ENCODE peak calls at places on chromosomes 3 and 15, in five cellular contexts. One of them, this sample, is unnamed.

GRCh38 chr15:101135532-101136166 is 116.2 kb downstream of the CHSY1 start:
- DNase-seq in brain microvascular endothelial cell: no peak
- DNase-seq in astrocyte of the spinal cord: no peak
- DNase-seq in activated naive CD8-positive, alpha-beta T cell treated with anti-CD3 and anti-CD28 coated beads, Interleukin-2, amount 50 U/mL, for 16 hours: no peak
- DNase-seq in activated naive CD4-positive, alpha-beta T cell treated with anti-CD3 and anti-CD28 coated beads for 36 hours: no peak
- DNase-seq in this sample: no peak

GRCh38 chr3:42490243-42490642 is 12.2 kb upstream of the VIPR1 start:
- DNase-seq in brain microvascular endothelial cell: peak
- DNase-seq in astrocyte of the spinal cord: peak
- DNase-seq in activated naive CD8-positive, alpha-beta T cell treated with anti-CD3 and anti-CD28 coated beads, Interleukin-2, amount 50 U/mL, for 16 hours: no peak
- DNase-seq in activated naive CD4-positive, alpha-beta T cell treated with anti-CD3 and anti-CD28 coated beads for 36 hours: no peak
- DNase-seq in this sample: no peak

GRCh38 chr15:73686781-73687256 is 2.6 kb downstream of the CD276 start:
- DNase-seq in brain microvascular endothelial cell: peak
- DNase-seq in astrocyte of the spinal cord: peak
- DNase-seq in activated naive CD8-positive, alpha-beta T cell treated with anti-CD3 and anti-CD28 coated beads, Interleukin-2, amount 50 U/mL, for 16 hours: no peak
- DNase-seq in activated naive CD4-positive, alpha-beta T cell treated with anti-CD3 and anti-CD28 coated beads for 36 hours: no peak
- DNase-seq in this sample: no peak

GRCh38 chr15:65868546-65869126 is 655 bp upstream of the RAB11A start:
- DNase-seq in brain microvascular endothelial cell: peak
- DNase-seq in astrocyte of the spinal cord: no peak
- DNase-seq in activated naive CD8-positive, alpha-beta T cell treated with anti-CD3 and anti-CD28 coated beads, Interleukin-2, amount 50 U/mL, for 16 hours: no peak
- DNase-seq in activated naive CD4-positive, alpha-beta T cell treated with anti-CD3 and anti-CD28 coated beads for 36 hours: no peak
- DNase-seq in this sample: no peak

GRCh38 chr3:106945435-106945834 is 431.8 kb upstream of the CCDC54 start:
- DNase-seq in brain microvascular endothelial cell: no peak
- DNase-seq in astrocyte of the spinal cord: no peak
- DNase-seq in activated naive CD8-positive, alpha-beta T cell treated with anti-CD3 and anti-CD28 coated beads, Interleukin-2, amount 50 U/mL, for 16 hours: no peak
- DNase-seq in activated naive CD4-positive, alpha-beta T cell treated with anti-CD3 and anti-CD28 coated beads for 36 hours: no peak
- DNase-seq in this sample: no peak

GRCh38 chr3:157248590-157249425 is 88.9 kb upstream of the CCNL1 start:
- DNase-seq in brain microvascular endothelial cell: peak
- DNase-seq in astrocyte of the spinal cord: peak
- DNase-seq in activated naive CD8-positive, alpha-beta T cell treated with anti-CD3 and anti-CD28 coated beads, Interleukin-2, amount 50 U/mL, for 16 hours: no peak
- DNase-seq in activated naive CD4-positive, alpha-beta T cell treated with anti-CD3 and anti-CD28 coated beads for 36 hours: no peak
- DNase-seq in this sample: no peak

GRCh38 chr15:41031232-41032078 is 78.2 kb downstream of the CHAC1 start:
- DNase-seq in brain microvascular endothelial cell: no peak
- DNase-seq in astrocyte of the spinal cord: no peak
- DNase-seq in activated naive CD8-positive, alpha-beta T cell treated with anti-CD3 and anti-CD28 coated beads, Interleukin-2, amount 50 U/mL, for 16 hours: no peak
- DNase-seq in activated naive CD4-positive, alpha-beta T cell treated with anti-CD3 and anti-CD28 coated beads for 36 hours: no peak
- DNase-seq in this sample: no peak

GRCh38 chr3:39064646-39065045 is 12.8 kb downstream of the WDR48 start:
- DNase-seq in brain microvascular endothelial cell: peak
- DNase-seq in astrocyte of the spinal cord: peak
- DNase-seq in activated naive CD8-positive, alpha-beta T cell treated with anti-CD3 and anti-CD28 coated beads, Interleukin-2, amount 50 U/mL, for 16 hours: no peak
- DNase-seq in activated naive CD4-positive, alpha-beta T cell treated with anti-CD3 and anti-CD28 coated beads for 36 hours: no peak
- DNase-seq in this sample: no peak

GRCh38 chr3:24259901-24260512 is 234.6 kb downstream of the THRB start:
- DNase-seq in brain microvascular endothelial cell: peak
- DNase-seq in astrocyte of the spinal cord: no peak
- DNase-seq in activated naive CD8-positive, alpha-beta T cell treated with anti-CD3 and anti-CD28 coated beads, Interleukin-2, amount 50 U/mL, for 16 hours: no peak
- DNase-seq in activated naive CD4-positive, alpha-beta T cell treated with anti-CD3 and anti-CD28 coated beads for 36 hours: no peak
- DNase-seq in this sample: no peak

GRCh38 chr3:73164622-73165021 is 103.2 kb downstream of the EBLN2 start:
- DNase-seq in brain microvascular endothelial cell: no peak
- DNase-seq in astrocyte of the spinal cord: no peak
- DNase-seq in activated naive CD8-positive, alpha-beta T cell treated with anti-CD3 and anti-CD28 coated beads, Interleukin-2, amount 50 U/mL, for 16 hours: no peak
- DNase-seq in activated naive CD4-positive, alpha-beta T cell treated with anti-CD3 and anti-CD28 coated beads for 36 hours: no peak
- DNase-seq in this sample: no peak

GRCh38 chr3:161423911-161424522 is 52.7 kb upstream of the SPTSSB start:
- DNase-seq in brain microvascular endothelial cell: no peak
- DNase-seq in astrocyte of the spinal cord: peak
- DNase-seq in activated naive CD8-positive, alpha-beta T cell treated with anti-CD3 and anti-CD28 coated beads, Interleukin-2, amount 50 U/mL, for 16 hours: no peak
- DNase-seq in activated naive CD4-positive, alpha-beta T cell treated with anti-CD3 and anti-CD28 coated beads for 36 hours: no peak
- DNase-seq in this sample: no peak

GRCh38 chr15:40343512-40343911 is 2.8 kb upstream of the CCDC9B start:
- DNase-seq in brain microvascular endothelial cell: peak
- DNase-seq in astrocyte of the spinal cord: peak
- DNase-seq in activated naive CD8-positive, alpha-beta T cell treated with anti-CD3 and anti-CD28 coated beads, Interleukin-2, amount 50 U/mL, for 16 hours: no peak
- DNase-seq in activated naive CD4-positive, alpha-beta T cell treated with anti-CD3 and anti-CD28 coated beads for 36 hours: no peak
- DNase-seq in this sample: no peak

GRCh38 chr3:4979401-4980228 is at the start of gene BHLHE40:
- DNase-seq in brain microvascular endothelial cell: no peak
- DNase-seq in astrocyte of the spinal cord: no peak
- DNase-seq in activated naive CD8-positive, alpha-beta T cell treated with anti-CD3 and anti-CD28 coated beads, Interleukin-2, amount 50 U/mL, for 16 hours: no peak
- DNase-seq in activated naive CD4-positive, alpha-beta T cell treated with anti-CD3 and anti-CD28 coated beads for 36 hours: no peak
- DNase-seq in this sample: peak

GRCh38 chr15:39741258-39741657 is 41.4 kb downstream of the FSIP1 start:
- DNase-seq in brain microvascular endothelial cell: peak
- DNase-seq in astrocyte of the spinal cord: no peak
- DNase-seq in activated naive CD8-positive, alpha-beta T cell treated with anti-CD3 and anti-CD28 coated beads, Interleukin-2, amount 50 U/mL, for 16 hours: no peak
- DNase-seq in activated naive CD4-positive, alpha-beta T cell treated with anti-CD3 and anti-CD28 coated beads for 36 hours: no peak
- DNase-seq in this sample: no peak

GRCh38 chr15:73009306-73010091 is 42.8 kb upstream of the NEO1 start:
- DNase-seq in brain microvascular endothelial cell: no peak
- DNase-seq in astrocyte of the spinal cord: no peak
- DNase-seq in activated naive CD8-positive, alpha-beta T cell treated with anti-CD3 and anti-CD28 coated beads, Interleukin-2, amount 50 U/mL, for 16 hours: no peak
- DNase-seq in activated naive CD4-positive, alpha-beta T cell treated with anti-CD3 and anti-CD28 coated beads for 36 hours: no peak
- DNase-seq in this sample: no peak

GRCh38 chr15:67594793-67595192 is 52.3 kb downstream of the MAP2K5 start:
- DNase-seq in brain microvascular endothelial cell: no peak
- DNase-seq in astrocyte of the spinal cord: no peak
- DNase-seq in activated naive CD8-positive, alpha-beta T cell treated with anti-CD3 and anti-CD28 coated beads, Interleukin-2, amount 50 U/mL, for 16 hours: no peak
- DNase-seq in activated naive CD4-positive, alpha-beta T cell treated with anti-CD3 and anti-CD28 coated beads for 36 hours: no peak
- DNase-seq in this sample: no peak

GRCh38 chr3:179000144-179000543 is 71.5 kb downstream of the ZMAT3 start:
- DNase-seq in brain microvascular endothelial cell: no peak
- DNase-seq in astrocyte of the spinal cord: peak
- DNase-seq in activated naive CD8-positive, alpha-beta T cell treated with anti-CD3 and anti-CD28 coated beads, Interleukin-2, amount 50 U/mL, for 16 hours: no peak
- DNase-seq in activated naive CD4-positive, alpha-beta T cell treated with anti-CD3 and anti-CD28 coated beads for 36 hours: peak
- DNase-seq in this sample: no peak

This sample was measured in nephron progenitor cell.